ENCODE peak calls at places on chromosomes 2 and 18, in eight cellular contexts. I is GM23248, G is fibroblast of lung, K is neural progenitor cell, V is PC-3, W is DND-41, B is K562, Y is HepG2. S is an unnamed sample.

GRCh38 chr18:56107821-56108485 is 520.0 kb upstream of the TCF4 start:
- DNase-seq in I (no peak), G (peak; percentile 44), K (no peak), V (no peak), W (no peak), B (no peak), Y (no peak), S (no peak)

GRCh38 chr2:289362-290089 is 1.6 kb upstream of the ALKAL2 start:
- DNase-seq in I (peak; percentile 45), G (peak; percentile 9), K (peak; percentile 55), V (peak; percentile 25), W (no peak), B (peak; percentile 75), Y (no peak), S (peak; percentile 57)

GRCh38 chr2:7919510-7919909 is 762.3 kb upstream of the ID2 start:
- DNase-seq in I (no peak), G (no peak), K (no peak), V (no peak), W (peak; percentile 40), B (peak; percentile 26), Y (no peak), S (peak; percentile 14)

GRCh38 chr2:203870481-203870880 is 2.9 kb downstream of the CTLA4 start:
- DNase-seq in I (no peak), G (no peak), K (no peak), V (no peak), W (no peak), B (no peak), Y (no peak), S (no peak)

GRCh38 chr18:23867011-23867410 is 147.5 kb upstream of the TTC39C start:
- DNase-seq in I (no peak), G (no peak), K (no peak), V (no peak), W (peak; percentile 73), B (no peak), Y (no peak), S (no peak)

GRCh38 chr2:124024491-124025348 is at the start of gene CNTNAP5:
- DNase-seq in I (peak; percentile 57), G (peak; percentile 21), K (peak; percentile 95), V (no peak), W (no peak), B (peak; percentile 21), Y (no peak), S (peak; percentile 93)

GRCh38 chr2:20021405-20022009 is 9.0 kb upstream of the MATN3 start:
- DNase-seq in I (no peak), G (no peak), K (no peak), V (no peak), W (no peak), B (no peak), Y (no peak), S (no peak)

GRCh38 chr18:48543228-48543627 is 4.4 kb downstream of the CTIF start:
- DNase-seq in I (no peak), G (peak; percentile 46), K (peak; percentile 36), V (peak; percentile 4), W (peak; percentile 15), B (peak; percentile 78), Y (peak; percentile 65), S (peak; percentile 74)

GRCh38 chr2:227824711-227825110 is 11.1 kb downstream of the CCL20 start:
- DNase-seq in I (no peak), G (no peak), K (no peak), V (no peak), W (no peak), B (no peak), Y (no peak), S (no peak)

GRCh38 chr2:218332288-218332687 is 24.4 kb upstream of the CATIP start:
- DNase-seq in I (no peak), G (no peak), K (no peak), V (no peak), W (no peak), B (no peak), Y (no peak), S (no peak)

GRCh38 chr2:8590940-8591339 is 90.9 kb upstream of the ID2 start:
- DNase-seq in I (no peak), G (no peak), K (no peak), V (peak; percentile 63), W (no peak), B (no peak), Y (peak; percentile 51), S (no peak)

GRCh38 chr2:202203348-202203747 is 35.0 kb downstream of the SUMO1 start:
- DNase-seq in I (no peak), G (no peak), K (no peak), V (no peak), W (no peak), B (no peak), Y (no peak), S (no peak)

GRCh38 chr18:22099925-22100324 is 69.5 kb upstream of the GATA6 start:
- DNase-seq in I (no peak), G (no peak), K (no peak), V (no peak), W (no peak), B (no peak), Y (no peak), S (no peak)

GRCh38 chr2:51025942-51026574 is 5.9 kb downstream of the NRXN1 start:
- DNase-seq in I (no peak), G (no peak), K (no peak), V (no peak), W (no peak), B (no peak), Y (no peak), S (no peak)

GRCh38 chr2:145343287-145343686 is 823.4 kb upstream of the ZEB2 start:
- DNase-seq in I (no peak), G (no peak), K (no peak), V (no peak), W (no peak), B (no peak), Y (no peak), S (no peak)

GRCh38 chr2:143901185-143901842 is 618.6 kb downstream of the ZEB2 start:
- DNase-seq in I (peak; percentile 91), G (peak; percentile 98), K (no peak), V (peak; percentile 90), W (no peak), B (peak; percentile 5), Y (no peak), S (no peak)

GRCh38 chr2:239293450-239294430 is 107.1 kb downstream of the HDAC4 start:
- DNase-seq in I (no peak), G (no peak), K (peak; percentile 51), V (no peak), W (no peak), B (peak; percentile 54), Y (no peak), S (no peak)

GRCh38 chr18:21164746-21165145 is 53.1 kb upstream of the ROCK1 start:
- DNase-seq in I (peak; percentile 45), G (no peak), K (no peak), V (no peak), W (no peak), B (no peak), Y (no peak), S (no peak)

GRCh38 chr18:685438-685837 is 27.0 kb downstream of the ENOSF1 start:
- DNase-seq in I (no peak), G (no peak), K (peak; percentile 38), V (peak; percentile 22), W (no peak), B (peak; percentile 55), Y (no peak), S (peak; percentile 52)

GRCh38 chr2:86017901-86018896 is 87.5 kb downstream of the POLR1A start:
- DNase-seq in I (no peak), G (peak; percentile 47), K (no peak), V (peak; percentile 57), W (no peak), B (no peak), Y (no peak), S (no peak)

GRCh38 chr2:240949791-240950705 is 43.9 kb downstream of the CROCC2 start:
- DNase-seq in I (no peak), G (no peak), K (no peak), V (no peak), W (no peak), B (no peak), Y (no peak), S (no peak)

GRCh38 chr18:10230072-10230471 is 224.4 kb upstream of the APCDD1 start:
- DNase-seq in I (peak; percentile 91), G (peak; percentile 95), K (no peak), V (peak; percentile 86), W (peak; percentile 11), B (peak; percentile 40), Y (peak; percentile 23), S (peak; percentile 42)

GRCh38 chr2:220736778-220737177 is 835.3 kb downstream of the EPHA4 start:
- DNase-seq in I (peak; percentile 11), G (no peak), K (no peak), V (no peak), W (no peak), B (no peak), Y (no peak), S (peak; percentile 47)

GRCh38 chr2:1210352-1210751 is 202.9 kb upstream of the TPO start:
- DNase-seq in I (no peak), G (no peak), K (no peak), V (no peak), W (no peak), B (no peak), Y (no peak), S (no peak)

GRCh38 chr2:73949802-73950201 is 23.1 kb downstream of the DGUOK start:
- DNase-seq in I (no peak), G (no peak), K (no peak), V (no peak), W (no peak), B (no peak), Y (no peak), S (no peak)

GRCh38 chr2:164335128-164335527 is 286.2 kb downstream of the GRB14 start:
- DNase-seq in I (no peak), G (no peak), K (no peak), V (no peak), W (no peak), B (no peak), Y (no peak), S (peak; percentile 61)
- TF ChIP-seq EZH2 in I (no peak), G (no peak), K (no peak), V (no peak), W (no peak), B (no peak), Y (no peak), S (no peak)

GRCh38 chr2:174878537-174879147 is 114.4 kb upstream of the CHRNA1 start:
- DNase-seq in I (peak; percentile 71), G (peak; percentile 48), K (peak; percentile 21), V (peak; percentile 50), W (no peak), B (no peak), Y (no peak), S (no peak)
- H3K4me2 ChIP-seq in I (peak overlapping the region; percentile 93), G (peak overlapping the region; percentile 84), K (peak overlapping the region; percentile 51), V (peak overlapping the region; percentile 77), W (no peak overlapping the region), B (no peak overlapping the region), Y (no peak overlapping the region), S (no peak overlapping the region)

DNA sequence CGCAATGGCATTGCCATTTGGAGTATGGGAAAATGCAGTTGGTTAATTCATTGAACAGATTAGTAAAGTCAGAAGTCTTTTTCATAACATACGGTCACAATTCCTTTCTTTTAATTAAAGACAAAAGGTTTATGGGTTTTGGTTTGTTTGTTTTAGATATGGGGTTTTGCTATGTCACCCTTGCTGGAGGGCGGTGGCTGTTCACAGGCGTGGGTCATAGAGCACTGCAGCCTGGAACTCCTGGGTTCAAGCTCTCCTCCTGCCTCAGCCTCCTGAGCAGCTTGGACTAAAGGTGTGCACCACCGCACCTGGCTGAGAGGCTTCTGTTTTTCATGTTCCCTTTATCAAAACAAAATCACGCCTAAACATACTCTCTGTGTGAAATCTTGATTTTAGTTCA is 18.7 kb upstream of the ELAC1 start:
- DNase-seq in I (no peak), G (no peak), K (no peak), V (no peak), W (no peak), B (no peak), Y (no peak), S (no peak)
- H3K4me3 ChIP-seq in I (no peak overlapping the region), G (no peak overlapping the region), K (no peak overlapping the region), V (no peak overlapping the region), W (no peak overlapping the region), B (no peak overlapping the region), Y (no peak overlapping the region), S (no peak overlapping the region)

GRCh38 chr2:46298522-46299351 is 1.5 kb downstream of the EPAS1 start:
- DNase-seq in I (peak; percentile 74), G (peak; percentile 39), K (peak; percentile 58), V (peak; percentile 42), W (no peak), B (peak; percentile 59), Y (no peak), S (peak; percentile 59)
- TF ChIP-seq EZH2 in I (no peak), G (no peak), K (no peak), V (no peak), W (no peak), B (no peak), Y (no peak), S (peak; percentile 79)

S was measured in GM23338.